ENCODE peak calls at places on chromosomes 1 and 21, in six cellular contexts. One of them, this sample, is unnamed.

GRCh38 chr1:27026621-27027574 is 14.2 kb upstream of the TENT5B start:
- DNase-seq in fibroblast of lung: peak
- DNase-seq in heart right ventricle: peak
- DNase-seq in bronchial epithelial cell: peak
- DNase-seq in astrocyte of the spinal cord: peak
- DNase-seq in BE2C: no peak
- DNase-seq in this sample: peak

GRCh38 chr1:45205910-45206721 is at the start of gene ZSWIM5:
- DNase-seq in fibroblast of lung: peak
- DNase-seq in heart right ventricle: peak
- DNase-seq in bronchial epithelial cell: peak
- DNase-seq in astrocyte of the spinal cord: peak
- DNase-seq in BE2C: peak
- DNase-seq in this sample: no peak

GRCh38 chr1:113390871-113391642 is 742 bp downstream of the MAGI3 start:
- DNase-seq in fibroblast of lung: peak
- DNase-seq in heart right ventricle: peak
- DNase-seq in bronchial epithelial cell: no peak
- DNase-seq in astrocyte of the spinal cord: no peak
- DNase-seq in BE2C: peak
- DNase-seq in this sample: no peak

GRCh38 chr1:5513891-5514515 is 478.2 kb downstream of the NPHP4 start:
- DNase-seq in fibroblast of lung: no peak
- DNase-seq in heart right ventricle: no peak
- DNase-seq in bronchial epithelial cell: peak
- DNase-seq in astrocyte of the spinal cord: no peak
- DNase-seq in BE2C: no peak
- DNase-seq in this sample: no peak

GRCh38 chr1:215083408-215083961 is 948 bp downstream of the KCNK2 start:
- DNase-seq in fibroblast of lung: peak
- DNase-seq in heart right ventricle: no peak
- DNase-seq in bronchial epithelial cell: no peak
- DNase-seq in astrocyte of the spinal cord: peak
- DNase-seq in BE2C: peak
- DNase-seq in this sample: no peak

GRCh38 chr1:25616932-25617625 is 488 bp downstream of the MAN1C1 start:
- DNase-seq in fibroblast of lung: no peak
- DNase-seq in heart right ventricle: no peak
- DNase-seq in bronchial epithelial cell: no peak
- DNase-seq in astrocyte of the spinal cord: no peak
- DNase-seq in BE2C: peak
- DNase-seq in this sample: no peak

GRCh38 chr1:62321438-62321837 is 2.2 kb upstream of the KANK4 start:
- DNase-seq in fibroblast of lung: peak
- DNase-seq in heart right ventricle: no peak
- DNase-seq in bronchial epithelial cell: peak
- DNase-seq in astrocyte of the spinal cord: peak
- DNase-seq in BE2C: no peak
- DNase-seq in this sample: no peak

GRCh38 chr1:218847089-218847768 is 326.4 kb upstream of the LYPLAL1 start:
- DNase-seq in fibroblast of lung: no peak
- DNase-seq in heart right ventricle: no peak
- DNase-seq in bronchial epithelial cell: no peak
- DNase-seq in astrocyte of the spinal cord: no peak
- DNase-seq in BE2C: no peak
- DNase-seq in this sample: no peak

GRCh38 chr21:45821315-45822001 is 160.1 kb upstream of the COL6A1 start:
- DNase-seq in fibroblast of lung: no peak
- DNase-seq in heart right ventricle: no peak
- DNase-seq in bronchial epithelial cell: no peak
- DNase-seq in astrocyte of the spinal cord: no peak
- DNase-seq in BE2C: no peak
- DNase-seq in this sample: no peak

GRCh38 chr1:51535006-51535592 is 16.0 kb upstream of the EPS15 start:
- DNase-seq in fibroblast of lung: peak
- DNase-seq in heart right ventricle: no peak
- DNase-seq in bronchial epithelial cell: peak
- DNase-seq in astrocyte of the spinal cord: peak
- DNase-seq in BE2C: peak
- DNase-seq in this sample: no peak

GRCh38 chr1:62364726-62365125 is 45.5 kb upstream of the KANK4 start:
- DNase-seq in fibroblast of lung: no peak
- DNase-seq in heart right ventricle: no peak
- DNase-seq in bronchial epithelial cell: peak
- DNase-seq in astrocyte of the spinal cord: peak
- DNase-seq in BE2C: no peak
- DNase-seq in this sample: no peak

GRCh38 chr1:109750241-109750882 is 9.5 kb upstream of the GSTM3 start:
- DNase-seq in fibroblast of lung: no peak
- DNase-seq in heart right ventricle: no peak
- DNase-seq in bronchial epithelial cell: no peak
- DNase-seq in astrocyte of the spinal cord: no peak
- DNase-seq in BE2C: no peak
- DNase-seq in this sample: peak

GRCh38 chr1:63795455-63795854 is 21.6 kb downstream of the ROR1 start:
- DNase-seq in fibroblast of lung: no peak
- DNase-seq in heart right ventricle: no peak
- DNase-seq in bronchial epithelial cell: no peak
- DNase-seq in astrocyte of the spinal cord: no peak
- DNase-seq in BE2C: no peak
- DNase-seq in this sample: no peak

GRCh38 chr1:41662656-41663437 is 178.4 kb upstream of the EDN2 start:
- DNase-seq in fibroblast of lung: peak
- DNase-seq in heart right ventricle: peak
- DNase-seq in bronchial epithelial cell: peak
- DNase-seq in astrocyte of the spinal cord: peak
- DNase-seq in BE2C: peak
- DNase-seq in this sample: peak
- H3K4me3 ChIP-seq in fibroblast of lung: peak
- H3K4me3 ChIP-seq in heart right ventricle: peak
- H3K4me3 ChIP-seq in bronchial epithelial cell: peak
- H3K4me3 ChIP-seq in astrocyte of the spinal cord: peak
- H3K4me3 ChIP-seq in BE2C: peak
- H3K4me3 ChIP-seq in this sample: peak

DNA sequence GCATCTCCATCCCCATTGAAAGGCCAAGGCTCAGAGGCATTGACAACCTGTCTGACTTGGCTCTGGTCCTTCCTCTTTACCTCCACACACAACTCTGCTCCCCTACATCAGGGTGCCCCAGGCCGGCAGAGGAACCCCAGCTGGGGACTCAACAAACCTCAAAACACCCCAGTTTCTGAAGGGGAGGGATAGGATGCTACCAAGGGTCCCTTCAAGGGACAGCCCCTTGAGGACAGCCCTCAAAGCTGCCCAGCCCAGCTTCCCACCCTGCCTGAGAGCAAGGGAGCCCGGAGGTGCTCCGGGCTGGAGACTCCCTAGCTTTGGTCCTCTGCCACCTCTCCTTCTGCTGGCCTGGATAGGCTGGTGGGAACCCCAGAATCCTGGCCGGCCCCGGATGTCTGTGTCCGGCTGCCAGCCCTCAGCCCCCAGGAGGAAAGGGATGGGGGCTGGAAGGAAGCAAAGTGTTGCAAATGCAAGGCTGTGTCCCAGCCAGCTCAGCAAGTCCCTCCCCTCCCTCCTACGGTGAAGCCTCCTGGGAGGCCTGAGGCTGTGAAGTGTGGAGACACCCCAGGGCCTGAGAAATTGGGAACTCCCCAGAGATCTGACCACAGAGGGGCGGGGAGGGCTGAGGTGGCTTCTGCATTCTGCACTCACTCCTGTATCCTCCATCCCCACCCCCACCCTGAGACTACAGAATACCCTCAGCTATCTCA is 1.1 kb upstream of the MARCKSL1 start:
- DNase-seq in fibroblast of lung: no peak
- DNase-seq in heart right ventricle: peak
- DNase-seq in bronchial epithelial cell: peak
- DNase-seq in astrocyte of the spinal cord: no peak
- DNase-seq in BE2C: no peak
- DNase-seq in this sample: no peak
- H3K4me3 ChIP-seq in fibroblast of lung: no peak
- H3K4me3 ChIP-seq in heart right ventricle: no peak
- H3K4me3 ChIP-seq in bronchial epithelial cell: no peak
- H3K4me3 ChIP-seq in astrocyte of the spinal cord: no peak
- H3K4me3 ChIP-seq in BE2C: no peak
- H3K4me3 ChIP-seq in this sample: peak

GRCh38 chr1:94081566-94082344 is 39.2 kb downstream of the ABCA4 start:
- DNase-seq in fibroblast of lung: peak
- DNase-seq in heart right ventricle: no peak
- DNase-seq in bronchial epithelial cell: peak
- DNase-seq in astrocyte of the spinal cord: peak
- DNase-seq in BE2C: no peak
- DNase-seq in this sample: no peak
- H3K4me3 ChIP-seq in fibroblast of lung: no peak
- H3K4me3 ChIP-seq in heart right ventricle: no peak
- H3K4me3 ChIP-seq in bronchial epithelial cell: no peak
- H3K4me3 ChIP-seq in astrocyte of the spinal cord: no peak
- H3K4me3 ChIP-seq in BE2C: no peak
- H3K4me3 ChIP-seq in this sample: no peak

GRCh38 chr1:165445388-165445787 is 462 bp upstream of the RXRG start:
- DNase-seq in fibroblast of lung: no peak
- DNase-seq in heart right ventricle: no peak
- DNase-seq in bronchial epithelial cell: no peak
- DNase-seq in astrocyte of the spinal cord: no peak
- DNase-seq in BE2C: no peak
- DNase-seq in this sample: no peak

GRCh38 chr1:165442653-165443052 is 2.3 kb downstream of the RXRG start:
- DNase-seq in fibroblast of lung: no peak
- DNase-seq in heart right ventricle: no peak
- DNase-seq in bronchial epithelial cell: no peak
- DNase-seq in astrocyte of the spinal cord: no peak
- DNase-seq in BE2C: no peak
- DNase-seq in this sample: no peak

GRCh38 chr1:165442053-165442452 is 2.9 kb downstream of the RXRG start:
- DNase-seq in fibroblast of lung: no peak
- DNase-seq in heart right ventricle: no peak
- DNase-seq in bronchial epithelial cell: no peak
- DNase-seq in astrocyte of the spinal cord: no peak
- DNase-seq in BE2C: no peak
- DNase-seq in this sample: no peak

GRCh38 chr1:165443539-165444289 is 1.2 kb downstream of the RXRG start:
- DNase-seq in fibroblast of lung: no peak
- DNase-seq in heart right ventricle: peak
- DNase-seq in bronchial epithelial cell: no peak
- DNase-seq in astrocyte of the spinal cord: no peak
- DNase-seq in BE2C: no peak
- DNase-seq in this sample: no peak

DNA sequence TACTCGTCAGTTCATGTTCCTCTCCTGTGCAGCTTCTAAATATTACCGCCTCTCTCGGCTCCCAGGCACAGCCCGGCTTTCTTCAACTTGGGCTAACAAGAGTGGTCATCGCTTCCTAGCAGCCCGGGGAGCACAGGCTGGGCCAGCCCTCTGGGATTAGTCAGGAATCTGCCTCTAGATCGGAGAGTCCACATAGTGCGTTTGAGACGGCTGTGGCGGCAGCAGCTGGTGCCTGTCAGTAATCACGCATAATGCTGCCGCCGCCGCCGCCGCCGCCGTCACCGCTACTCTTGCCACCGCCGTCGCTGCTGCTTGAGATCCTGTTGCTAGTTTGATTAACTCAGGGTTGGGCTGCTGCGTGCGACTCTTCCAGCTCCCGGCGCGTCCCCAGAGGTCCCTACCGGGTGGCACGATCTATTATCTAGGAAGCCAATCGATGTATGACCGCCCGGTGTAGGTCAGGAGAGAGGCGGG is at the start of gene RXRG:
- DNase-seq in fibroblast of lung: peak
- DNase-seq in heart right ventricle: peak
- DNase-seq in bronchial epithelial cell: peak
- DNase-seq in astrocyte of the spinal cord: peak
- DNase-seq in BE2C: peak
- DNase-seq in this sample: no peak
- H3K4me3 ChIP-seq in fibroblast of lung: no peak
- H3K4me3 ChIP-seq in heart right ventricle: peak
- H3K4me3 ChIP-seq in bronchial epithelial cell: no peak
- H3K4me3 ChIP-seq in astrocyte of the spinal cord: no peak
- H3K4me3 ChIP-seq in BE2C: peak
- H3K4me3 ChIP-seq in this sample: peak

GRCh38 chr1:31931241-31932225 is 6.6 kb downstream of the PTP4A2 start:
- DNase-seq in fibroblast of lung: peak
- DNase-seq in heart right ventricle: no peak
- DNase-seq in bronchial epithelial cell: peak
- DNase-seq in astrocyte of the spinal cord: peak
- DNase-seq in BE2C: no peak
- DNase-seq in this sample: no peak
- H3K4me3 ChIP-seq in fibroblast of lung: no peak
- H3K4me3 ChIP-seq in heart right ventricle: no peak
- H3K4me3 ChIP-seq in bronchial epithelial cell: no peak
- H3K4me3 ChIP-seq in astrocyte of the spinal cord: no peak
- H3K4me3 ChIP-seq in BE2C: no peak
- H3K4me3 ChIP-seq in this sample: peak

DNA sequence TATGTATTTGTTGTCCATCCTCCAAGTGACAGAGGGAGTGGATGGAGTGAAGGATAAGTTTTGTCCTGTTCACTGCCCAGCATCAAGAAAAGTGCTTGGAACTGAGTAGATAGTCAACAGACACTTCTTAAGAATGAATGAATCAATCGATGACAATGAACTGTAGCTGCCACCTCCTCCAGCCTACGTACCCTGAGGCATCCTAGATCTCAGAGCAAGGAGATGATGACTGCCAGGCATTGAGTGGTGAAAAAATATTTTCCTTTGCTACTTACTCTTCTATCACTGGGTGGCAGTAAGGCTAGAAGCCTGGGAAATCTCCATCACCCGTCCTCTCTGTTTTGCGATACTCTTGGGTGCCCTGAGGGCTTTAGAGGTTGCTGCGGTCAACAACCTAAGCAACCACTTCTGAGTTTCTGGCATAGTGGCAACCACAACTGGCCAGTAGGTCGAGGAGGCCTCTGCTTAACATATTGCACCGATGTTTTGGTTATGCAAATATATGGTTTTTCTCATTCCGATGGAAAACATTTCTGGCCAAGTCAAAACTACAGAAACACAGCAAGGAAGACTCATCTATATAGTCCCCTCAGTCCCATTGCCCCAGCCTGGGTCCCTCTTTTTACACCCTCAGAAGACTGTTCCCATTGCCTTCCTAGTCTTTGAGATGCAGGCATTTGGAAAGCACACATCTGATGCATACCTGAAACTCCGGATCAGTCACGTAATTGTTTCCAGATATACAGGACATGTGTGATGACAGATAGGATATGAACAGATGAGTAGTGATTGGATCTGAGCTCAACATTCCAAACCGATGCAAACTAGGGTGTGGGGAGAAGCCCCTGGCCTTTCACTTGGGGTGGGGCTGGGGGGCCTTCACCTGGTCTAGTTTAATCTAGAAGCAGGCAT is 136.8 kb downstream of the RUNX1 start:
- DNase-seq in fibroblast of lung: no peak
- DNase-seq in heart right ventricle: no peak
- DNase-seq in bronchial epithelial cell: no peak
- DNase-seq in astrocyte of the spinal cord: no peak
- DNase-seq in BE2C: no peak
- DNase-seq in this sample: no peak
- H3K4me3 ChIP-seq in fibroblast of lung: no peak
- H3K4me3 ChIP-seq in heart right ventricle: no peak
- H3K4me3 ChIP-seq in bronchial epithelial cell: no peak
- H3K4me3 ChIP-seq in astrocyte of the spinal cord: no peak
- H3K4me3 ChIP-seq in BE2C: no peak
- H3K4me3 ChIP-seq in this sample: no peak

This sample was measured in ascending aorta.